ENCODE peak calls at places on chromosomes 6 and 20, in five cellular contexts. B is endothelial cell of umbilical vein, G is T follicular helper cell, I is ovary, H is HepG2. S is an unnamed sample.

GRCh38 chr6:142566628-142567396 is 265.0 kb downstream of the ADGRG6 start:
- DNase-seq in B (peak), G (peak), I (peak), H (peak), S (peak)

GRCh38 chr6:89289710-89290109 is 25.4 kb downstream of the GABRR2 start:
- DNase-seq in G (no peak), I (no peak), B (no peak), H (no peak), S (no peak)

GRCh38 chr6:41209547-41209951 is 8.6 kb upstream of the TREML2 start:
- DNase-seq in B (no peak), I (no peak), G (no peak), H (no peak), S (no peak)

GRCh38 chr20:33819456-33819855 is 8.3 kb downstream of the CHMP4B start:
- DNase-seq in I (no peak), G (no peak), B (no peak), H (no peak), S (no peak)

GRCh38 chr20:51533291-51534172 is 9.0 kb downstream of the NFATC2 start:
- DNase-seq in H (peak), B (no peak), G (no peak), I (no peak), S (no peak)

GRCh38 chr6:26571592-26572296 is 25.0 kb upstream of the ABT1 start:
- DNase-seq in I (peak), G (no peak), B (peak), H (peak), S (peak)

GRCh38 chr20:32681175-32682084 is 7.7 kb upstream of the C20orf203 start:
- DNase-seq in H (no peak), I (no peak), B (peak), G (no peak), S (no peak)

GRCh38 chr6:64580346-64580745 is 944.7 kb downstream of the PHF3 start:
- DNase-seq in I (no peak), G (no peak), B (no peak), H (no peak), S (no peak)

GRCh38 chr6:129709451-129709908 is 497 bp downstream of the ARHGAP18 start:
- DNase-seq in I (peak), B (peak), H (no peak), G (no peak), S (no peak)

GRCh38 chr20:45037050-45037449 is 63.9 kb downstream of the KCNS1 start:
- DNase-seq in H (no peak), G (no peak), B (peak), I (no peak), S (no peak)

GRCh38 chr20:63306673-63307537 is 13.9 kb downstream of the COL20A1 start:
- DNase-seq in B (no peak), H (no peak), G (no peak), I (no peak), S (no peak)

GRCh38 chr6:80197474-80197873 is 91.0 kb downstream of the BCKDHB start:
- DNase-seq in B (no peak), I (no peak), H (no peak), G (no peak), S (no peak)

GRCh38 chr6:134253681-134254080 is 64.2 kb downstream of the SGK1 start:
- DNase-seq in I (no peak), G (no peak), B (no peak), H (peak), S (no peak)

GRCh38 chr20:11917663-11918062 is at the start of gene BTBD3:
- DNase-seq in I (no peak), B (peak), G (no peak), H (no peak), S (no peak)

GRCh38 chr20:62666736-62667529 is 24.6 kb downstream of the SLCO4A1 start:
- DNase-seq in I (peak), H (peak), G (no peak), B (peak), S (no peak)

GRCh38 chr6:119351005-119351394 is 1.4 kb upstream of the MAN1A1 start:
- DNase-seq in B (peak), H (no peak), I (no peak), G (no peak), S (no peak)

GRCh38 chr20:11457476-11457875 is 460.2 kb upstream of the BTBD3 start:
- DNase-seq in B (no peak), I (no peak), G (no peak), H (no peak), S (no peak)

GRCh38 chr20:53126185-53126584 is 154.0 kb downstream of the TSHZ2 start:
- DNase-seq in G (no peak), B (no peak), I (no peak), H (no peak), S (no peak)

GRCh38 chr6:90233994-90234393 is 62.6 kb downstream of the BACH2 start:
- DNase-seq in I (no peak), H (no peak), B (no peak), G (peak), S (peak)

GRCh38 chr6:75317503-75318206 is 33.1 kb upstream of the TMEM30A start:
- DNase-seq in I (no peak), B (peak), H (no peak), G (no peak), S (no peak)

GRCh38 chr6:35044771-35045275 is 96.3 kb downstream of the TCP11 start:
- DNase-seq in B (peak), G (no peak), I (no peak), H (no peak), S (no peak)

GRCh38 chr6:167324111-167324510 is 775 bp upstream of the TTLL2 start:
- DNase-seq in G (no peak), B (no peak), I (no peak), H (no peak), S (no peak)

GRCh38 chr6:17276766-17277165 is 4.4 kb upstream of the RBM24 start:
- DNase-seq in I (no peak), G (no peak), H (no peak), B (no peak), S (no peak)

GRCh38 chr20:25346349-25346748 is 44.3 kb downstream of the ABHD12 start:
- DNase-seq in B (no peak), G (no peak), I (no peak), H (no peak), S (no peak)

GRCh38 chr6:38420207-38420606 is 219.5 kb downstream of the BTBD9 start:
- DNase-seq in B (peak), H (no peak), G (no peak), I (no peak), S (no peak)

GRCh38 chr6:96898241-96898851 is 655 bp upstream of the NDUFAF4 start:
- DNase-seq in G (no peak), I (no peak), H (no peak), B (peak), S (no peak)

GRCh38 chr6:30885481-30885998 is 1.2 kb downstream of the DDR1 start:
- DNase-seq in I (no peak), B (no peak), G (no peak), H (peak), S (no peak)

S was measured in effector CD4-positive, alpha-beta T cell.